ENCODE peak calls at places on chromosomes 12 and 14, in seven cellular contexts. One of them, this sample, is unnamed.

GRCh38 chr12:105852958-105853357 is 285.8 kb downstream of the NUAK1 start:
- DNase-seq in IMR-90: no peak
- DNase-seq in neural progenitor cell: no peak
- DNase-seq in mammary epithelial cell: no peak
- DNase-seq in lower lobe of right lung: no peak
- DNase-seq in CD8-positive, alpha-beta memory T cell: no peak
- DNase-seq in ovary: no peak
- DNase-seq in this sample: no peak

GRCh38 chr14:68254669-68255527 is 435.3 kb downstream of the RAD51B start:
- DNase-seq in IMR-90: peak; percentile 46
- DNase-seq in neural progenitor cell: no peak
- DNase-seq in mammary epithelial cell: no peak
- DNase-seq in lower lobe of right lung: no peak
- DNase-seq in CD8-positive, alpha-beta memory T cell: no peak
- DNase-seq in ovary: no peak
- DNase-seq in this sample: no peak

GRCh38 chr12:131390408-131391100 is 320.3 kb upstream of the SFSWAP start:
- DNase-seq in IMR-90: no peak
- DNase-seq in neural progenitor cell: peak; percentile 79
- DNase-seq in mammary epithelial cell: no peak
- DNase-seq in lower lobe of right lung: no peak
- DNase-seq in CD8-positive, alpha-beta memory T cell: no peak
- DNase-seq in ovary: no peak
- DNase-seq in this sample: no peak

GRCh38 chr12:125861299-125862281 is 796.4 kb downstream of the AACS start:
- DNase-seq in IMR-90: no peak
- DNase-seq in neural progenitor cell: no peak
- DNase-seq in mammary epithelial cell: no peak
- DNase-seq in lower lobe of right lung: peak; percentile 72
- DNase-seq in CD8-positive, alpha-beta memory T cell: no peak
- DNase-seq in ovary: peak; percentile 33
- DNase-seq in this sample: no peak

GRCh38 chr12:31017535-31017934 is 56.1 kb upstream of the DDX11 start:
- DNase-seq in IMR-90: no peak
- DNase-seq in neural progenitor cell: no peak
- DNase-seq in mammary epithelial cell: no peak
- DNase-seq in lower lobe of right lung: no peak
- DNase-seq in CD8-positive, alpha-beta memory T cell: no peak
- DNase-seq in ovary: no peak
- DNase-seq in this sample: no peak

GRCh38 chr14:92956961-92957360 is 34.0 kb downstream of the CHGA start:
- DNase-seq in IMR-90: no peak
- DNase-seq in neural progenitor cell: no peak
- DNase-seq in mammary epithelial cell: no peak
- DNase-seq in lower lobe of right lung: no peak
- DNase-seq in CD8-positive, alpha-beta memory T cell: no peak
- DNase-seq in ovary: no peak
- DNase-seq in this sample: no peak

GRCh38 chr12:121668750-121669524 is 517 bp downstream of the MORN3 start:
- DNase-seq in IMR-90: peak; percentile 36
- DNase-seq in neural progenitor cell: peak; percentile 86
- DNase-seq in mammary epithelial cell: no peak
- DNase-seq in lower lobe of right lung: no peak
- DNase-seq in CD8-positive, alpha-beta memory T cell: peak; percentile 57
- DNase-seq in ovary: peak; percentile 63
- DNase-seq in this sample: no peak

GRCh38 chr12:47107446-47107845 is 27.7 kb upstream of the AMIGO2 start:
- DNase-seq in IMR-90: no peak
- DNase-seq in neural progenitor cell: no peak
- DNase-seq in mammary epithelial cell: no peak
- DNase-seq in lower lobe of right lung: no peak
- DNase-seq in CD8-positive, alpha-beta memory T cell: no peak
- DNase-seq in ovary: no peak
- DNase-seq in this sample: no peak

GRCh38 chr14:51293149-51293925 is 53.3 kb downstream of the TMX1 start:
- DNase-seq in IMR-90: peak; percentile 75
- DNase-seq in neural progenitor cell: no peak
- DNase-seq in mammary epithelial cell: peak; percentile 37
- DNase-seq in lower lobe of right lung: no peak
- DNase-seq in CD8-positive, alpha-beta memory T cell: no peak
- DNase-seq in ovary: no peak
- DNase-seq in this sample: no peak

GRCh38 chr14:101251812-101252442 is 309.4 kb upstream of the DIO3 start:
- DNase-seq in IMR-90: no peak
- DNase-seq in neural progenitor cell: no peak
- DNase-seq in mammary epithelial cell: no peak
- DNase-seq in lower lobe of right lung: no peak
- DNase-seq in CD8-positive, alpha-beta memory T cell: no peak
- DNase-seq in ovary: no peak
- DNase-seq in this sample: no peak

GRCh38 chr12:52427083-52427482 is 7.1 kb downstream of the KRT75 start:
- DNase-seq in IMR-90: no peak
- DNase-seq in neural progenitor cell: no peak
- DNase-seq in mammary epithelial cell: peak; percentile 92
- DNase-seq in lower lobe of right lung: no peak
- DNase-seq in CD8-positive, alpha-beta memory T cell: no peak
- DNase-seq in ovary: no peak
- DNase-seq in this sample: no peak

GRCh38 chr14:81829447-81829846 is 295.8 kb upstream of the SEL1L start:
- DNase-seq in IMR-90: no peak
- DNase-seq in neural progenitor cell: no peak
- DNase-seq in mammary epithelial cell: no peak
- DNase-seq in lower lobe of right lung: peak; percentile 29
- DNase-seq in CD8-positive, alpha-beta memory T cell: no peak
- DNase-seq in ovary: no peak
- DNase-seq in this sample: no peak

GRCh38 chr12:47747596-47748506 is 10.8 kb downstream of the RAPGEF3 start:
- DNase-seq in IMR-90: no peak
- DNase-seq in neural progenitor cell: no peak
- DNase-seq in mammary epithelial cell: no peak
- DNase-seq in lower lobe of right lung: no peak
- DNase-seq in CD8-positive, alpha-beta memory T cell: no peak
- DNase-seq in ovary: no peak
- DNase-seq in this sample: no peak

GRCh38 chr12:121515615-121516014 is 65.2 kb downstream of the KDM2B start:
- DNase-seq in IMR-90: no peak
- DNase-seq in neural progenitor cell: no peak
- DNase-seq in mammary epithelial cell: no peak
- DNase-seq in lower lobe of right lung: no peak
- DNase-seq in CD8-positive, alpha-beta memory T cell: no peak
- DNase-seq in ovary: no peak
- DNase-seq in this sample: no peak

GRCh38 chr14:39581474-39581873 is 149.2 kb upstream of the FBXO33 start:
- DNase-seq in IMR-90: no peak
- DNase-seq in neural progenitor cell: no peak
- DNase-seq in mammary epithelial cell: no peak
- DNase-seq in lower lobe of right lung: no peak
- DNase-seq in CD8-positive, alpha-beta memory T cell: no peak
- DNase-seq in ovary: no peak
- DNase-seq in this sample: no peak

GRCh38 chr14:31113794-31114193 is 87.6 kb upstream of the STRN3 start:
- DNase-seq in IMR-90: no peak
- DNase-seq in neural progenitor cell: no peak
- DNase-seq in mammary epithelial cell: no peak
- DNase-seq in lower lobe of right lung: no peak
- DNase-seq in CD8-positive, alpha-beta memory T cell: no peak
- DNase-seq in ovary: no peak
- DNase-seq in this sample: no peak

DNA sequence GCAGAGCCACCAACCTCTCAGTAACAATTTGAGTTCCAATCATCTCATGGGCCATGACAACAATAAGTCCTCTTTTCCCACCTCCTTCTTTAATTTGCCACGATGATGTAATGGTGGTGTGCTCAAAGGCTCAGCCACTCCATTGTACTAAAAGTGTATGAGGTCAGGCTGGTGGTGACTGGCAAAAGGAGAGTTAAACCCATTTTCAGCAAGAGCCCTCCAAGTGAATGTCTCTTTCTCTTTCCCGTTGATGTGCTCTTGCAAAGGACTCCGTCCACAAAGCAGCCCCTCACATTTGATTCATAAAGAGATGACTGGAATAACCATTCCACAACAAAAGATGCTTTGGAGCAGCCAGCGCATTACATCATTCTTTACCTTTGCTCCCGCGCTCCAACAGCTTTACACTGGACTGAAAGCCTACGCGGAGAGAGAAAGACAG is 41.6 kb downstream of the DUSP16 start:
- DNase-seq in IMR-90: no peak
- DNase-seq in neural progenitor cell: peak; percentile 25
- DNase-seq in mammary epithelial cell: no peak
- DNase-seq in lower lobe of right lung: no peak
- DNase-seq in CD8-positive, alpha-beta memory T cell: no peak
- DNase-seq in ovary: no peak
- DNase-seq in this sample: no peak
- H3K27ac ChIP-seq in IMR-90: no peak overlapping the region
- H3K27ac ChIP-seq in neural progenitor cell: peak overlapping the region; percentile 49
- H3K27ac ChIP-seq in mammary epithelial cell: no peak overlapping the region
- H3K27ac ChIP-seq in lower lobe of right lung: no peak overlapping the region
- H3K27ac ChIP-seq in CD8-positive, alpha-beta memory T cell: no peak overlapping the region
- H3K27ac ChIP-seq in ovary: no peak overlapping the region
- H3K27ac ChIP-seq in this sample: no peak overlapping the region

GRCh38 chr14:96781371-96781770 is 15.8 kb upstream of the VRK1 start:
- DNase-seq in IMR-90: no peak
- DNase-seq in neural progenitor cell: no peak
- DNase-seq in mammary epithelial cell: no peak
- DNase-seq in lower lobe of right lung: no peak
- DNase-seq in CD8-positive, alpha-beta memory T cell: no peak
- DNase-seq in ovary: no peak
- DNase-seq in this sample: no peak
- H3K27ac ChIP-seq in IMR-90: no peak overlapping the region
- H3K27ac ChIP-seq in neural progenitor cell: no peak overlapping the region
- H3K27ac ChIP-seq in mammary epithelial cell: no peak overlapping the region
- H3K27ac ChIP-seq in lower lobe of right lung: no peak overlapping the region
- H3K27ac ChIP-seq in CD8-positive, alpha-beta memory T cell: no peak overlapping the region
- H3K27ac ChIP-seq in ovary: no peak overlapping the region
- H3K27ac ChIP-seq in this sample: no peak overlapping the region

GRCh38 chr12:6827982-6828670 is at the start of gene P3H3:
- DNase-seq in IMR-90: peak; percentile 47
- DNase-seq in neural progenitor cell: peak; percentile 70
- DNase-seq in mammary epithelial cell: no peak
- DNase-seq in lower lobe of right lung: no peak
- DNase-seq in CD8-positive, alpha-beta memory T cell: no peak
- DNase-seq in ovary: peak; percentile 74
- DNase-seq in this sample: no peak

GRCh38 chr12:6831021-6831420 is 2.8 kb downstream of the P3H3 start:
- DNase-seq in IMR-90: no peak
- DNase-seq in neural progenitor cell: no peak
- DNase-seq in mammary epithelial cell: no peak
- DNase-seq in lower lobe of right lung: no peak
- DNase-seq in CD8-positive, alpha-beta memory T cell: no peak
- DNase-seq in ovary: no peak
- DNase-seq in this sample: no peak

GRCh38 chr12:6828671-6829531 is 694 bp downstream of the P3H3 start:
- DNase-seq in IMR-90: peak; percentile 50
- DNase-seq in neural progenitor cell: peak; percentile 72
- DNase-seq in mammary epithelial cell: no peak
- DNase-seq in lower lobe of right lung: no peak
- DNase-seq in CD8-positive, alpha-beta memory T cell: peak; percentile 52
- DNase-seq in ovary: peak; percentile 76
- DNase-seq in this sample: no peak

GRCh38 chr12:6830286-6830892 is 2.2 kb downstream of the P3H3 start:
- DNase-seq in IMR-90: no peak
- DNase-seq in neural progenitor cell: no peak
- DNase-seq in mammary epithelial cell: no peak
- DNase-seq in lower lobe of right lung: no peak
- DNase-seq in CD8-positive, alpha-beta memory T cell: no peak
- DNase-seq in ovary: peak; percentile 39
- DNase-seq in this sample: no peak

DNA sequence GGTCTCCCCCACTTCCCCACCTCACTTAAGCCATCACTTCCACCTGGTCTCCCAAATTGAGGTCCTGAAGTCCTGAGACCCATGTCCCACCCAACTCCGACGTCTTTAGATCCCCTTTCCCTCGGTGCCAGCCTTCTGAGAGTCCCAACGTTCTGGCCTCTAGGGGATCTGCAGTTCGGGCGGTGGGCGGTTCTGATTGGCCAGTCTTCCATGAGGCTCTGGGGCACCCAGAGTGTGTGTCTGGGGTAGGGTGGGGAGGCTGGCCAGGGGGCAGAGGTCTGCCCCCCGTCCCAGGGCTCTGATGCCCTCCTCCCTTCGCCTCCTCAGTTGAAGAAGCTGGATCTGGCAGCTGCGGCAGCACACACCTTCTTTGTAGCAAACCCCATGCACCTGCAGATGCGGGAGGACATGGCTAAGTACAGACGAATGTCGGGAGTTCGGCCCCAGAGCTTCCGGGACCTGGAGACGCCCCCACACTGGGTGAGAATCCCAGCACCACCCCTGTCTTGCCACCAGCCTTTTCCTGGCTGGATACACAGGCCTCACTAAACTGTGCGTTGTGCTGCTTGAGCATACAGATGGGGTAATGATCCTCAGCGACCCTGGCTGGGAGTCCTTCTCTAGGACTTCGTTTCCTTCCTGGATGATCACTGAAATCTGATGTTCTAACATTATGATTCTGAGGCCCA is 1.5 kb downstream of the P3H3 start:
- DNase-seq in IMR-90: peak; percentile 43
- DNase-seq in neural progenitor cell: peak; percentile 65
- DNase-seq in mammary epithelial cell: no peak
- DNase-seq in lower lobe of right lung: no peak
- DNase-seq in CD8-positive, alpha-beta memory T cell: no peak
- DNase-seq in ovary: no peak
- DNase-seq in this sample: no peak
- H3K27ac ChIP-seq in IMR-90: peak overlapping the region; percentile 96
- H3K27ac ChIP-seq in neural progenitor cell: no peak overlapping the region
- H3K27ac ChIP-seq in mammary epithelial cell: no peak overlapping the region
- H3K27ac ChIP-seq in lower lobe of right lung: peak overlapping the region; percentile 64
- H3K27ac ChIP-seq in CD8-positive, alpha-beta memory T cell: peak overlapping the region; percentile 78
- H3K27ac ChIP-seq in ovary: peak overlapping the region; percentile 93
- H3K27ac ChIP-seq in this sample: peak overlapping the region; percentile 29

DNA sequence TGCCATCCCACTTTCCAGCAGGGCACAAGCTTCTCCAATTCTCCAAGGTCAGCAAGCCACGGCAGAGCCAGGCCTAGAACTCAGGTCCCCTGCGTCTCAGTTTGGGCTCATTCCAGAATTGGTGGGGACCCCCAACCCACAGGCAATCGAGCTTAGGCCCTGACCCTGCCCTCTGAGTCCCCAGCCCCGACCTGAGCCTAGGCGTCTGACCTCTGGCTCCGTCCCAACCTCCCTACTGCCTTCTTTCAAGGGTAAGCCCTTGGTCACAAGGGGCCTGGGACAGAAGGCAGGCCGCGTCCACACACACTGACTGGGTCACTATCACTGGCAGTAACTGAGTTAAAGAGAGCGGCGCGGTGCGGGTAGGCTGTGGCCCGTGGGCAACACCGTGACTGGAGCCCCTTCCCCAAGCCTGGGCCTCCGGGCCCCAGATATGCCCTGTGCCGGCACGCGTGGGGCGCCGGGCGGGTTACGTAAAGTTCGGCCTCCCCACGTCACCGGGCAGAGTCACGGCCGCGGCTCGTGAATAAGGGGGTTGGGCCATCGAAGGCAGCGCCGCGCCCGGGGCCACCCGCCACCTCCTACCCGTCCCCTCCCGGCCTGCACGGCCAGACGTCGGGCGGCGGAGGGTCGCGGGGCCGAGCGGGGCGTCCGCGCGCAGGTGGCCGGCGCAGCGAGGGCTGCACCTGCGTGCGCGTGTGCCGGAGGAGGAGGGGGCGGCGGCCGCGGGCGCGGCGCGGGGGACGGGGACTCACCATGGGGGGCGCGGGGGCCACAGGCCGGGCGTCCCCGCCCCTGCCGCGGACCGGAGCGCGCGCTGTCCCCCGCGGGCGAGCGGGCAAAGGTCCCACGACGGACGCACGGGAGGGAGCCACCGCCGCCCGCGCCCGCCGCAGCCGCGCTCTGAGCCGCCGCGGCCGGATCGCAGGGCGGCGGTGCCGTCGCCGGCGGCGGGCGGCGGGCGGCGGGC is 517 bp downstream of the ANKRD9 start:
- DNase-seq in IMR-90: peak; percentile 41
- DNase-seq in neural progenitor cell: no peak
- DNase-seq in mammary epithelial cell: no peak
- DNase-seq in lower lobe of right lung: peak; percentile 79
- DNase-seq in CD8-positive, alpha-beta memory T cell: peak; percentile 21
- DNase-seq in ovary: peak; percentile 82
- DNase-seq in this sample: no peak
- H3K27ac ChIP-seq in IMR-90: peak overlapping the region; percentile 24
- H3K27ac ChIP-seq in neural progenitor cell: no peak overlapping the region
- H3K27ac ChIP-seq in mammary epithelial cell: peak overlapping the region; percentile 41
- H3K27ac ChIP-seq in lower lobe of right lung: peak overlapping the region; percentile 80
- H3K27ac ChIP-seq in CD8-positive, alpha-beta memory T cell: peak overlapping the region; percentile 39
- H3K27ac ChIP-seq in ovary: peak overlapping the region; percentile 86
- H3K27ac ChIP-seq in this sample: peak overlapping the region; percentile 73

This sample was measured in epithelial cell of prostate.